ENCODE peak calls at places on chromosomes 16 and 17, in four cellular contexts. J is K562, V is tibial nerve, P is Panc1. T is an unnamed sample.

GRCh38 chr16:58026139-58026704 is 668 bp downstream of the MMP15 start:
- DNase-seq in J (peak), V (no peak), P (no peak), T (peak)

GRCh38 chr16:65336169-65336568 is 214.3 kb upstream of the CDH11 start:
- DNase-seq in J (no peak), V (no peak), P (no peak), T (peak)

GRCh38 chr17:17605083-17605746 is 13.7 kb upstream of the PEMT start:
- DNase-seq in J (no peak), V (no peak), P (no peak), T (no peak)

GRCh38 chr17:19345067-19345460 is 17.5 kb downstream of the B9D1 start:
- DNase-seq in J (no peak), V (no peak), P (no peak), T (no peak)

GRCh38 chr16:50478021-50478772 is 70.0 kb upstream of the NKD1 start:
- DNase-seq in J (no peak), V (no peak), P (no peak), T (no peak)

GRCh38 chr16:51431517-51432241 is 280.6 kb upstream of the SALL1 start:
- DNase-seq in J (no peak), V (no peak), P (peak), T (peak)

GRCh38 chr17:67375761-67376160 is 1.3 kb upstream of the PITPNC1 start:
- DNase-seq in J (no peak), V (no peak), P (no peak), T (no peak)

GRCh38 chr17:40886090-40886489 is 1.0 kb upstream of the KRT20 start:
- DNase-seq in J (no peak), V (no peak), P (no peak), T (peak)

GRCh38 chr17:10178789-10179075 is 19.7 kb downstream of the GAS7 start:
- DNase-seq in J (no peak), V (no peak), P (no peak), T (no peak)

GRCh38 chr16:46573008-46573833 is 48.0 kb downstream of the SHCBP1 start:
- DNase-seq in J (peak), V (no peak), P (no peak), T (peak)

GRCh38 chr16:21088646-21089538 is 61.8 kb downstream of the DNAH3 start:
- DNase-seq in J (no peak), V (no peak), P (no peak), T (no peak)

GRCh38 chr17:20271016-20271610 is 196.2 kb downstream of the LGALS9B start:
- DNase-seq in J (no peak), V (no peak), P (no peak), T (no peak)

GRCh38 chr16:54780266-54780665 is 150.4 kb upstream of the IRX5 start:
- DNase-seq in J (no peak), V (no peak), P (no peak), T (peak)

GRCh38 chr16:57023541-57024249 is 34.3 kb downstream of the NLRC5 start:
- DNase-seq in J (no peak), V (no peak), P (no peak), T (no peak)

GRCh38 chr17:78919816-78920516 is 5.2 kb downstream of the TIMP2 start:
- DNase-seq in J (no peak), V (no peak), P (no peak), T (no peak)

GRCh38 chr16:56317998-56318912 is 107.1 kb downstream of the AMFR start:
- DNase-seq in J (peak), V (peak), P (peak), T (peak)

GRCh38 chr16:46721885-46722284 is 26.3 kb downstream of the MYLK3 start:
- DNase-seq in J (no peak), V (no peak), P (no peak), T (no peak)

GRCh38 chr16:53893731-53894435 is 189.9 kb downstream of the FTO start:
- DNase-seq in J (no peak), V (no peak), P (no peak), T (peak)

GRCh38 chr17:4003501-4004421 is 39.5 kb upstream of the ATP2A3 start:
- DNase-seq in J (no peak), V (no peak), P (no peak), T (no peak)

GRCh38 chr17:47295037-47295873 is 28.5 kb upstream of the EFCAB13 start:
- DNase-seq in J (no peak), V (peak), P (no peak), T (peak)

GRCh38 chr16:89495121-89495520 is 4.8 kb upstream of the ANKRD11 start:
- DNase-seq in J (no peak), V (no peak), P (no peak), T (peak)

GRCh38 chr17:37648555-37648954 is 5.3 kb upstream of the DDX52 start:
- DNase-seq in J (no peak), V (no peak), P (no peak), T (no peak)

GRCh38 chr16:23857256-23857891 is 21.6 kb downstream of the PRKCB start:
- DNase-seq in J (no peak), V (no peak), P (no peak), T (no peak)

GRCh38 chr16:17258848-17259713 is 211.7 kb downstream of the XYLT1 start:
- DNase-seq in J (peak), V (no peak), P (no peak), T (no peak)

GRCh38 chr17:62898239-62898864 is 67.7 kb upstream of the TANC2 start:
- DNase-seq in J (no peak), V (no peak), P (no peak), T (peak)

GRCh38 chr17:41466988-41467387 is at the start of gene KRT32:
- DNase-seq in J (no peak), V (no peak), P (no peak), T (no peak)

GRCh38 chr17:77287432-77288068 is 146.8 kb downstream of the SEC14L1 start:
- DNase-seq in J (no peak), V (no peak), P (no peak), T (peak)

GRCh38 chr16:66131895-66132294 is 234.6 kb upstream of the CDH5 start:
- DNase-seq in J (no peak), V (no peak), P (no peak), T (peak)

GRCh38 chr16:4679156-4679853 is 14.1 kb upstream of the NUDT16L1 start:
- DNase-seq in J (no peak), V (no peak), P (no peak), T (no peak)

GRCh38 chr16:8740775-8741355 is 56.6 kb downstream of the TMEM186 start:
- DNase-seq in J (no peak), V (no peak), P (no peak), T (no peak)

GRCh38 chr16:24504467-24505345 is 34.7 kb upstream of the RBBP6 start:
- DNase-seq in J (peak), V (no peak), P (peak), T (peak)

GRCh38 chr16:89052824-89053724 is 40.6 kb upstream of the ACSF3 start:
- DNase-seq in J (peak), V (no peak), P (no peak), T (no peak)

GRCh38 chr16:85413713-85414663 is 199.1 kb upstream of the GSE1 start:
- DNase-seq in J (no peak), V (no peak), P (no peak), T (no peak)

GRCh38 chr17:14360851-14361250 is 60.0 kb downstream of the HS3ST3B1 start:
- DNase-seq in J (no peak), V (no peak), P (no peak), T (no peak)

GRCh38 chr17:63969278-63969677 is 3.4 kb downstream of the SCN4A start:
- DNase-seq in J (no peak), V (no peak), P (no peak), T (no peak)

GRCh38 chr17:13544292-13544691 is 57.4 kb downstream of the HS3ST3A1 start:
- DNase-seq in J (no peak), V (no peak), P (no peak), T (peak)

GRCh38 chr17:20302191-20302917 is 165.0 kb downstream of the LGALS9B start:
- DNase-seq in J (no peak), V (no peak), P (no peak), T (peak)

GRCh38 chr16:77993111-77993571 is 29.2 kb upstream of the CLEC3A start:
- DNase-seq in J (no peak), V (no peak), P (no peak), T (no peak)

GRCh38 chr17:50057521-50057991 is 1.6 kb downstream of the ITGA3 start:
- DNase-seq in J (no peak), V (no peak), P (no peak), T (no peak)

GRCh38 chr17:50058296-50058945 is 2.5 kb downstream of the ITGA3 start:
- DNase-seq in J (no peak), V (no peak), P (no peak), T (no peak)

GRCh38 chr17:50060951-50061712 is 5.2 kb downstream of the ITGA3 start:
- DNase-seq in J (no peak), V (no peak), P (no peak), T (no peak)

GRCh38 chr17:50059759-50060273 is 3.9 kb downstream of the ITGA3 start:
- DNase-seq in J (no peak), V (no peak), P (no peak), T (peak)

DNA sequence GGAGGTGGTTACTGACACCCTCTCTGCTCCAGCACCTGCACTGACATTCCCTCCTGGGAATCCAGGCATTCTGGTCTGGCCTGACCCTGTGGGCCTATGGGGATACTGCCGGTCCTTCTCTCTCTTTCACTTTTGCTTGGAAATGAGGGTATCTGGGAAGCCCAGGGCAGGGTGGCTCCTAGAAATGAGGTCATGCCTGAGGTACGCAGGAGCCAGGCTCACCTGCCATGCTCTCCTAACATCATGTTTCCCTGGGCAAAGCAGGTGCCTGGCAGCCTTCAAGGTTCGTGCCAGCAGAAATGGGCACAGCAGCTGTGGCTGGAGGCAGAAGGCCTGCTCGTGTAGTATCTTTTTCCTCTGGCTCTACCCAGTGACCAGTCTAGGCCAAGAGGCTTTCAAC is 3.3 kb downstream of the ITGA3 start:
- DNase-seq in J (no peak), V (no peak), P (no peak), T (no peak)
- H3K4me3 ChIP-seq in J (no peak), V (no peak), P (peak), T (no peak)

GRCh38 chr17:57940217-57940616 is 15.0 kb downstream of the CUEDC1 start:
- DNase-seq in J (no peak), V (no peak), P (no peak), T (peak)
- H3K4me3 ChIP-seq in J (no peak), V (no peak), P (no peak), T (no peak)

DNA sequence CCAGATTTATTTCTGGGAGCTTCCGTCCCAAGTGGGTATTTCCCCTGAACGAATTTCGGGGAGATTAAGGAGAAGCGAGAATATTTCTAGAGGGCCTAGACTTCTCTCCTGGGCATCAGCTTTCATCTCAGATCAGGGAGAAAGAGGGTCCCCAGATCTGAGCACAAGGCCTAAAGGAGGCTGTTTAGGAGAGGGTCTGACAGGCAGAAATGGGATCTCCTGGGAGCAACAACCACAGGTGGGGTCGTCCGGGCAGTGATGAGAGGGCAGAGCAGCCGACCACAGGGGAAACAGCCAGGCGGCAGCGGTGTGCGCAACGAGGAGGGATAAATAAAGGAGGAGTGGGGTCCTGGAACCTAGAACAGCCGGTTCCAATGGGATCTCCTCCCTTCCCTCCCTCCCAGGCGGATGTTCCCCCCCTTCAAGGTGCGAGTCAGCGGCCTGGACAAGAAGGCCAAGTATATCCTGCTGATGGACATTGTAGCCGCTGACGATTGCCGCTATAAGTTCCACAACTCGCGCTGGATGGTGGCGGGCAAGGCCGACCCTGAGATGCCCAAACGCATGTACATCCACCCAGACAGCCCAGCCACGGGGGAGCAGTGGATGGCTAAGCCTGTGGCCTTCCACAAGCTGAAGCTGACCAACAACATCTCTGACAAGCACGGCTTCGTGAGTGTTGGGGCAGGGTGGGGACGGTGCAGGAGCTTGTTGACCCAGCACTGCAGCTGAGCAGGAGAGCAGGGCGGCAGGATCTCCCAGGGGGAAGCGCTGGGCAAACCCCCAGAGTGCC is 1.8 kb downstream of the TBX2 start:
- DNase-seq in J (no peak), V (no peak), P (no peak), T (peak)
- H3K4me3 ChIP-seq in J (no peak), V (peak), P (peak), T (peak)

DNA sequence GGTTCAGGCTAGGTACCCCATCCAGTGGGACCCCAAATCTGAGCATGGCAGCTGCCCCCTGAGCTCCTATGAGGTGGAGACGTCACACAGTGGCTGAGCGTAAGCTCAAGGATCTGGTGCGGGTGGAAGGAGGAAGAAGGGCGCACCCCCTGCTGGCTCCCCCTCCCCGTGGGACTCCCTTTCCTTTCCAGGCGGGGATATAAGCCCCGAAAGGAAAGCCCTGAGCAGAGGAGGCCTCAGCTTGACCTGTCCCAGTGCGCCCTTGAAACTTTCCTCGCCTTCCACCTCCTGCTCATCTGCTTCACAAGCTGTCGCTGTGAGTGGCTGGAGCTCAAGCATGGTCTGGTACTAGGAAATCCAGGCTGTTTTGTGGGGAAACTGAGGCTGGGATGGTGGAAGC is 92.4 kb upstream of the TMEM97 start:
- DNase-seq in J (no peak), V (no peak), P (no peak), T (no peak)
- H3K4me3 ChIP-seq in J (no peak), V (no peak), P (no peak), T (no peak)

GRCh38 chr17:31314788-31315105 is 893 bp upstream of the EVI2B start:
- DNase-seq in J (no peak), V (no peak), P (no peak), T (no peak)
- H3K4me3 ChIP-seq in J (no peak), V (no peak), P (no peak), T (no peak)

GRCh38 chr17:2724783-2725164 is 13.2 kb upstream of the CLUH start:
- DNase-seq in J (no peak), V (no peak), P (no peak), T (no peak)

GRCh38 chr17:2722611-2723010 is 11.0 kb upstream of the CLUH start:
- DNase-seq in J (no peak), V (no peak), P (no peak), T (no peak)

GRCh38 chr17:2721603-2722002 is 10.0 kb upstream of the CLUH start:
- DNase-seq in J (no peak), V (no peak), P (no peak), T (no peak)

GRCh38 chr17:2723997-2724782 is 12.6 kb upstream of the CLUH start:
- DNase-seq in J (no peak), V (no peak), P (no peak), T (no peak)

GRCh38 chr17:2723505-2723996 is 12.0 kb upstream of the CLUH start:
- DNase-seq in J (no peak), V (no peak), P (no peak), T (no peak)
- H3K4me3 ChIP-seq in J (no peak), V (peak), P (no peak), T (no peak)

GRCh38 chr17:7816926-7817642 is 16.9 kb upstream of the KDM6B start:
- DNase-seq in J (no peak), V (no peak), P (no peak), T (no peak)

GRCh38 chr17:7817643-7817964 is 16.4 kb upstream of the KDM6B start:
- DNase-seq in J (no peak), V (no peak), P (no peak), T (no peak)

GRCh38 chr17:7820231-7820630 is 13.8 kb upstream of the KDM6B start:
- DNase-seq in J (no peak), V (no peak), P (no peak), T (no peak)

GRCh38 chr17:7818026-7818425 is 16.0 kb upstream of the KDM6B start:
- DNase-seq in J (no peak), V (no peak), P (no peak), T (no peak)

GRCh38 chr17:7818746-7819645 is 15.0 kb upstream of the KDM6B start:
- DNase-seq in J (no peak), V (no peak), P (no peak), T (no peak)
- H3K4me3 ChIP-seq in J (no peak), V (no peak), P (no peak), T (no peak)

GRCh38 chr17:29870836-29871430 is 59.1 kb downstream of the SSH2 start:
- DNase-seq in J (no peak), V (no peak), P (no peak), T (peak)
- H3K4me3 ChIP-seq in J (no peak), V (no peak), P (no peak), T (peak)

T was measured in SJCRH30.